ENCODE peak calls at places on chromosomes 6 and 20, in four cellular contexts. D is mucosa of descending colon; C is epithelial cell of prostate; H is stimulated activated CD4-positive, alpha-beta T cell treated with anti-CD3 and anti-CD28 coated beads, Interleukin-4, amount 100 ng/mL, for 1 hour. S is an unnamed sample.
A peak's percentile ranks its signal among the peaks of the same experiment; 100 is the strongest.

GRCh38 chr6:160795716-160796115 is 93.7 kb downstream of the PLG start:
- DNase-seq in H (no peak), C (peak; percentile 37), D (no peak), S (no peak)

GRCh38 chr20:15902493-15902892 is 670.8 kb downstream of the KIF16B start:
- DNase-seq in H (no peak), D (no peak), C (no peak), S (no peak)

GRCh38 chr6:119110601-119111548 is 32.4 kb upstream of the FAM184A start:
- DNase-seq in H (no peak), D (no peak), C (no peak), S (no peak)

GRCh38 chr20:22048241-22048640 is 342.8 kb downstream of the PAX1 start:
- DNase-seq in H (no peak), C (no peak), D (no peak), S (no peak)

GRCh38 chr20:44738779-44739477 is 6.7 kb upstream of the KCNK15 start:
- DNase-seq in D (no peak), H (peak; percentile 23), C (no peak), S (no peak)

GRCh38 chr6:26338810-26339209 is 26.2 kb upstream of the BTN3A2 start:
- DNase-seq in H (no peak), C (no peak), D (no peak), S (no peak)

GRCh38 chr20:23551786-23552185 is 16.5 kb downstream of the CST9L start:
- DNase-seq in C (no peak), D (no peak), H (no peak), S (no peak)

GRCh38 chr20:32831982-32832381 is 12.2 kb downstream of the MAPRE1 start:
- DNase-seq in D (no peak), H (no peak), C (no peak), S (no peak)

GRCh38 chr6:26536571-26537159 is 1.5 kb upstream of the HMGN4 start:
- DNase-seq in D (no peak), C (no peak), H (peak; percentile 23), S (no peak)

GRCh38 chr6:123715243-123715863 is 78.6 kb upstream of the TRDN start:
- DNase-seq in H (no peak), D (no peak), C (no peak), S (no peak)

GRCh38 chr20:21270806-21271205 is 32.3 kb upstream of the XRN2 start:
- DNase-seq in D (no peak), H (no peak), C (no peak), S (no peak)

GRCh38 chr6:133436652-133437051 is 195.5 kb downstream of the EYA4 start:
- DNase-seq in D (no peak), H (no peak), C (no peak), S (no peak)

GRCh38 chr6:74657033-74657432 is 548.8 kb downstream of the COL12A1 start:
- DNase-seq in D (no peak), H (no peak), C (no peak), S (no peak)

GRCh38 chr6:109455161-109455501 is 441 bp downstream of the MICAL1 start:
- DNase-seq in C (no peak), H (peak; percentile 51), D (peak; percentile 77), S (no peak)

GRCh38 chr6:107114872-107115694 is at the start of gene BEND3:
- DNase-seq in H (peak; percentile 49), C (no peak), D (peak; percentile 75), S (no peak)

GRCh38 chr6:111837641-111838500 is 35.4 kb downstream of the FYN start:
- DNase-seq in H (peak; percentile 46), D (no peak), C (no peak), S (no peak)

GRCh38 chr20:24965065-24965919 is 16.2 kb downstream of the CST7 start:
- DNase-seq in D (peak; percentile 17), C (no peak), H (no peak), S (no peak)

GRCh38 chr6:111358454-111358853 is 124.6 kb downstream of the REV3L start:
- DNase-seq in H (no peak), C (peak; percentile 6), D (no peak), S (no peak)

GRCh38 chr6:15292721-15293302 is 46.9 kb downstream of the JARID2 start:
- DNase-seq in H (no peak), D (no peak), C (no peak), S (no peak)

GRCh38 chr6:96522469-96523009 is 933 bp downstream of the UFL1 start:
- DNase-seq in H (no peak), C (no peak), D (no peak), S (no peak)